ENCODE peak calls at places on chromosomes 3 and 15, in six cellular contexts. E is AG09319; F is activated CD8-positive, alpha-beta memory T cell treated with anti-CD3 and anti-CD28 coated beads for 24 hours; H is NCI-H1092 treated with DMSO at 0.1 percent for 48 hours; C is hippocampal formation; P is SK-N-SH. J is an unnamed sample.

GRCh38 chr15:98484914-98485313 is 163.4 kb upstream of the IGF1R start:
- DNase-seq in E (no peak), F (no peak), H (no peak), C (no peak), P (no peak), J (no peak)

GRCh38 chr15:83248151-83248851 is 36.2 kb downstream of the BNC1 start:
- DNase-seq in E (peak), F (no peak), H (peak), C (peak), P (peak), J (peak)

GRCh38 chr3:64019271-64019670 is 4.0 kb downstream of the PSMD6 start:
- DNase-seq in E (no peak), F (no peak), H (no peak), C (no peak), P (no peak), J (no peak)

GRCh38 chr3:120153294-120153693 is 59.0 kb upstream of the GSK3B start:
- DNase-seq in E (peak), F (no peak), H (no peak), C (no peak), P (no peak), J (peak)

GRCh38 chr3:34948431-34948971 is 690.8 kb upstream of the ARPP21 start:
- DNase-seq in E (no peak), F (no peak), H (no peak), C (no peak), P (no peak), J (no peak)

GRCh38 chr15:55247276-55247675 is 42.3 kb downstream of the RAB27A start:
- DNase-seq in E (no peak), F (no peak), H (no peak), C (no peak), P (no peak), J (no peak)

GRCh38 chr3:124560406-124561215 is 169.6 kb upstream of the UMPS start:
- DNase-seq in E (no peak), F (no peak), H (no peak), C (no peak), P (no peak), J (no peak)

GRCh38 chr3:32848215-32848614 is 30.4 kb downstream of the TRIM71 start:
- DNase-seq in E (no peak), F (no peak), H (no peak), C (no peak), P (no peak), J (no peak)

GRCh38 chr15:94744080-94744793 is 512.9 kb downstream of the MCTP2 start:
- DNase-seq in E (no peak), F (no peak), H (no peak), C (no peak), P (no peak), J (no peak)

GRCh38 chr3:14925729-14926591 is 21.4 kb upstream of the NR2C2 start:
- DNase-seq in E (peak), F (no peak), H (peak), C (peak), P (peak), J (peak)

GRCh38 chr3:36482880-36483279 is 102.6 kb downstream of the STAC start:
- DNase-seq in E (no peak), F (no peak), H (no peak), C (no peak), P (no peak), J (no peak)

GRCh38 chr3:66228707-66229106 is 7.9 kb downstream of the SLC25A26 start:
- DNase-seq in E (no peak), F (no peak), H (no peak), C (no peak), P (no peak), J (no peak)

GRCh38 chr15:62783303-62783957 is 259.1 kb upstream of the TPM1 start:
- DNase-seq in E (peak), F (no peak), H (no peak), C (no peak), P (no peak), J (peak)

GRCh38 chr15:91853968-91854943 is 748 bp downstream of the SLCO3A1 start:
- DNase-seq in E (no peak), F (peak), H (peak), C (peak), P (peak), J (peak)

GRCh38 chr15:39341238-39341637 is 239.6 kb upstream of the THBS1 start:
- DNase-seq in E (no peak), F (no peak), H (no peak), C (no peak), P (no peak), J (no peak)

J was measured in fibroblast of gingiva.